ENCODE peak calls at places on chromosome 5, in seven cellular contexts. One of them, this sample, is unnamed.
A peak's percentile ranks its signal among the peaks of the same experiment; 100 is the strongest.

GRCh38 chr5:91074615-91075014 is 308.5 kb downstream of the ARRDC3 start:
- DNase-seq in ovary: no peak
- DNase-seq in psoas muscle: no peak
- DNase-seq in D721Med: no peak
- DNase-seq in endothelial cell: no peak
- DNase-seq in AG10803: peak; percentile 97
- DNase-seq in cardiac muscle cell: no peak
- DNase-seq in this sample: no peak

GRCh38 chr5:128546658-128547281 is 8.7 kb upstream of the FBN2 start:
- DNase-seq in psoas muscle: no peak
- DNase-seq in ovary: no peak
- DNase-seq in cardiac muscle cell: no peak
- DNase-seq in endothelial cell: no peak
- DNase-seq in D721Med: no peak
- DNase-seq in AG10803: no peak
- DNase-seq in this sample: no peak

GRCh38 chr5:77995793-77996409 is 219.8 kb upstream of the TBCA start:
- DNase-seq in psoas muscle: no peak
- DNase-seq in D721Med: no peak
- DNase-seq in ovary: no peak
- DNase-seq in cardiac muscle cell: no peak
- DNase-seq in AG10803: no peak
- DNase-seq in endothelial cell: no peak
- DNase-seq in this sample: no peak

GRCh38 chr5:111863801-111864200 is 106.8 kb upstream of the NREP start:
- DNase-seq in endothelial cell: no peak
- DNase-seq in D721Med: no peak
- DNase-seq in ovary: no peak
- DNase-seq in cardiac muscle cell: no peak
- DNase-seq in psoas muscle: no peak
- DNase-seq in AG10803: no peak
- DNase-seq in this sample: no peak

GRCh38 chr5:75089137-75089536 is 36.8 kb upstream of the GCNT4 start:
- DNase-seq in D721Med: no peak
- DNase-seq in cardiac muscle cell: no peak
- DNase-seq in AG10803: no peak
- DNase-seq in ovary: no peak
- DNase-seq in endothelial cell: no peak
- DNase-seq in psoas muscle: no peak
- DNase-seq in this sample: no peak

GRCh38 chr5:22242532-22242931 is 610.6 kb downstream of the CDH12 start:
- DNase-seq in D721Med: no peak
- DNase-seq in cardiac muscle cell: peak; percentile 59
- DNase-seq in ovary: no peak
- DNase-seq in endothelial cell: peak; percentile 10
- DNase-seq in AG10803: no peak
- DNase-seq in psoas muscle: no peak
- DNase-seq in this sample: no peak

GRCh38 chr5:107566537-107566875 is 104.2 kb downstream of the EFNA5 start:
- DNase-seq in cardiac muscle cell: no peak
- DNase-seq in D721Med: no peak
- DNase-seq in psoas muscle: no peak
- DNase-seq in AG10803: no peak
- DNase-seq in ovary: no peak
- DNase-seq in endothelial cell: no peak
- DNase-seq in this sample: no peak

GRCh38 chr5:474826-475661 is 32.1 kb downstream of the EXOC3 start:
- DNase-seq in cardiac muscle cell: no peak
- DNase-seq in ovary: peak; percentile 65
- DNase-seq in endothelial cell: no peak
- DNase-seq in AG10803: peak; percentile 9
- DNase-seq in D721Med: no peak
- DNase-seq in psoas muscle: peak; percentile 30
- DNase-seq in this sample: no peak

GRCh38 chr5:98975682-98976407 is 47.0 kb upstream of the CHD1 start:
- DNase-seq in endothelial cell: no peak
- DNase-seq in psoas muscle: no peak
- DNase-seq in ovary: no peak
- DNase-seq in AG10803: no peak
- DNase-seq in cardiac muscle cell: no peak
- DNase-seq in D721Med: no peak
- DNase-seq in this sample: no peak

GRCh38 chr5:157497875-157498611 is 38.0 kb downstream of the NIPAL4 start:
- DNase-seq in AG10803: no peak
- DNase-seq in endothelial cell: no peak
- DNase-seq in D721Med: no peak
- DNase-seq in psoas muscle: no peak
- DNase-seq in cardiac muscle cell: no peak
- DNase-seq in ovary: no peak
- DNase-seq in this sample: no peak

GRCh38 chr5:130109152-130109551 is 204.9 kb downstream of the CHSY3 start:
- DNase-seq in endothelial cell: no peak
- DNase-seq in ovary: no peak
- DNase-seq in psoas muscle: no peak
- DNase-seq in AG10803: peak; percentile 44
- DNase-seq in D721Med: no peak
- DNase-seq in cardiac muscle cell: peak; percentile 45
- DNase-seq in this sample: no peak

GRCh38 chr5:40124367-40124766 is 555.3 kb upstream of the PTGER4 start:
- DNase-seq in endothelial cell: no peak
- DNase-seq in AG10803: no peak
- DNase-seq in D721Med: no peak
- DNase-seq in ovary: no peak
- DNase-seq in cardiac muscle cell: no peak
- DNase-seq in psoas muscle: no peak
- DNase-seq in this sample: no peak

GRCh38 chr5:9347032-9347431 is 198.8 kb downstream of the SEMA5A start:
- DNase-seq in psoas muscle: no peak
- DNase-seq in D721Med: no peak
- DNase-seq in cardiac muscle cell: no peak
- DNase-seq in AG10803: no peak
- DNase-seq in endothelial cell: no peak
- DNase-seq in ovary: no peak
- DNase-seq in this sample: no peak

DNA sequence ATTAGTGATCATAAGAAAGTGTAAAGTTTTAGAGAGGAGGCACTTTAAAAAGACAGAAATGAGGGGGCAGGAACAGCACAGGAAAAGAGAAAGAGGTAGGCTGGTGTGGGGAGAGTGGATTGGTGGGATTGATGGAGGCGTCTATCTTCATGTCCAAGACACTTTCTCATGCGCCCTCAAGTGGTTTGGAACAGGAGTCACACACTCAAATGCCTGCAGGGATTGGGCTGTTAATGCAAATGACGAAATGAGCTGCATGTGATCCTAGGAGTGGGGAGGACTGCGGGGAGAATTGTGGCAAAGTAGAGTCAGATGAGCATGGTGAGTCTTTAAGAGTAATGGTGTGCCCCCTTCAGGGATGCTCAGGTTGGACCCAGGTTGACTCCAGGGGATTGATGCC is 5.5 kb downstream of the SLC36A3 start:
- DNase-seq in cardiac muscle cell: peak; percentile 47
- DNase-seq in psoas muscle: no peak
- DNase-seq in ovary: no peak
- DNase-seq in D721Med: no peak
- DNase-seq in endothelial cell: peak; percentile 32
- DNase-seq in AG10803: peak; percentile 33
- DNase-seq in this sample: no peak
- TF ChIP-seq CTCF in cardiac muscle cell: peak; percentile 69
- TF ChIP-seq CTCF in psoas muscle: peak; percentile 22
- TF ChIP-seq CTCF in ovary: no peak
- TF ChIP-seq CTCF in D721Med: peak; percentile 55
- TF ChIP-seq CTCF in endothelial cell: peak; percentile 23
- TF ChIP-seq CTCF in AG10803: peak; percentile 50
- TF ChIP-seq CTCF in this sample: peak; percentile 42

GRCh38 chr5:94308442-94308841 is 310.0 kb downstream of the KIAA0825 start:
- DNase-seq in ovary: no peak
- DNase-seq in psoas muscle: no peak
- DNase-seq in D721Med: no peak
- DNase-seq in cardiac muscle cell: no peak
- DNase-seq in endothelial cell: no peak
- DNase-seq in AG10803: no peak
- DNase-seq in this sample: no peak

GRCh38 chr5:94309166-94309565 is 309.2 kb downstream of the KIAA0825 start:
- DNase-seq in endothelial cell: no peak
- DNase-seq in psoas muscle: no peak
- DNase-seq in AG10803: no peak
- DNase-seq in D721Med: no peak
- DNase-seq in cardiac muscle cell: no peak
- DNase-seq in ovary: no peak
- DNase-seq in this sample: no peak

GRCh38 chr5:94313188-94313587 is 305.2 kb downstream of the KIAA0825 start:
- DNase-seq in cardiac muscle cell: no peak
- DNase-seq in psoas muscle: no peak
- DNase-seq in AG10803: no peak
- DNase-seq in D721Med: no peak
- DNase-seq in ovary: no peak
- DNase-seq in endothelial cell: no peak
- DNase-seq in this sample: no peak

GRCh38 chr5:94314507-94315170 is 303.8 kb downstream of the KIAA0825 start:
- DNase-seq in cardiac muscle cell: no peak
- DNase-seq in ovary: no peak
- DNase-seq in AG10803: no peak
- DNase-seq in D721Med: no peak
- DNase-seq in endothelial cell: no peak
- DNase-seq in psoas muscle: no peak
- DNase-seq in this sample: no peak

GRCh38 chr5:94310870-94311269 is 307.5 kb downstream of the KIAA0825 start:
- DNase-seq in psoas muscle: no peak
- DNase-seq in endothelial cell: no peak
- DNase-seq in cardiac muscle cell: no peak
- DNase-seq in D721Med: no peak
- DNase-seq in AG10803: no peak
- DNase-seq in ovary: no peak
- DNase-seq in this sample: no peak
- TF ChIP-seq CTCF in psoas muscle: no peak
- TF ChIP-seq CTCF in endothelial cell: no peak
- TF ChIP-seq CTCF in cardiac muscle cell: no peak
- TF ChIP-seq CTCF in D721Med: peak; percentile 6
- TF ChIP-seq CTCF in AG10803: peak; percentile 32
- TF ChIP-seq CTCF in ovary: no peak
- TF ChIP-seq CTCF in this sample: no peak

GRCh38 chr5:147453901-147454814 is 55.7 kb downstream of the DPYSL3 start:
- DNase-seq in psoas muscle: peak; percentile 92
- DNase-seq in AG10803: peak; percentile 84
- DNase-seq in endothelial cell: peak; percentile 94
- DNase-seq in ovary: peak; percentile 96
- DNase-seq in D721Med: peak; percentile 79
- DNase-seq in cardiac muscle cell: peak; percentile 94
- DNase-seq in this sample: peak; percentile 95

GRCh38 chr5:147452137-147452838 is 57.6 kb downstream of the DPYSL3 start:
- DNase-seq in cardiac muscle cell: no peak
- DNase-seq in ovary: peak; percentile 44
- DNase-seq in AG10803: no peak
- DNase-seq in psoas muscle: no peak
- DNase-seq in endothelial cell: peak; percentile 10
- DNase-seq in D721Med: no peak
- DNase-seq in this sample: no peak

GRCh38 chr5:147458581-147458980 is 51.3 kb downstream of the DPYSL3 start:
- DNase-seq in ovary: no peak
- DNase-seq in D721Med: no peak
- DNase-seq in cardiac muscle cell: no peak
- DNase-seq in psoas muscle: no peak
- DNase-seq in AG10803: no peak
- DNase-seq in endothelial cell: no peak
- DNase-seq in this sample: no peak

GRCh38 chr5:147455822-147456221 is 54.0 kb downstream of the DPYSL3 start:
- DNase-seq in cardiac muscle cell: no peak
- DNase-seq in ovary: no peak
- DNase-seq in psoas muscle: no peak
- DNase-seq in D721Med: no peak
- DNase-seq in endothelial cell: no peak
- DNase-seq in AG10803: peak; percentile 80
- DNase-seq in this sample: no peak

GRCh38 chr5:147455321-147455720 is 54.5 kb downstream of the DPYSL3 start:
- DNase-seq in cardiac muscle cell: no peak
- DNase-seq in endothelial cell: no peak
- DNase-seq in D721Med: no peak
- DNase-seq in ovary: no peak
- DNase-seq in AG10803: peak; percentile 96
- DNase-seq in psoas muscle: no peak
- DNase-seq in this sample: no peak
- TF ChIP-seq CTCF in cardiac muscle cell: no peak
- TF ChIP-seq CTCF in endothelial cell: no peak
- TF ChIP-seq CTCF in D721Med: no peak
- TF ChIP-seq CTCF in ovary: no peak
- TF ChIP-seq CTCF in AG10803: no peak
- TF ChIP-seq CTCF in psoas muscle: no peak
- TF ChIP-seq CTCF in this sample: no peak

GRCh38 chr5:56273376-56274005 is 40.4 kb upstream of the ANKRD55 start:
- DNase-seq in ovary: no peak
- DNase-seq in cardiac muscle cell: no peak
- DNase-seq in psoas muscle: no peak
- DNase-seq in D721Med: no peak
- DNase-seq in AG10803: no peak
- DNase-seq in endothelial cell: no peak
- DNase-seq in this sample: no peak

GRCh38 chr5:56270058-56270457 is 36.9 kb upstream of the ANKRD55 start:
- DNase-seq in psoas muscle: no peak
- DNase-seq in ovary: no peak
- DNase-seq in cardiac muscle cell: peak; percentile 14
- DNase-seq in D721Med: no peak
- DNase-seq in AG10803: no peak
- DNase-seq in endothelial cell: no peak
- DNase-seq in this sample: no peak

GRCh38 chr5:56272765-56273164 is 39.6 kb upstream of the ANKRD55 start:
- DNase-seq in AG10803: no peak
- DNase-seq in endothelial cell: no peak
- DNase-seq in D721Med: no peak
- DNase-seq in ovary: no peak
- DNase-seq in psoas muscle: no peak
- DNase-seq in cardiac muscle cell: no peak
- DNase-seq in this sample: no peak

GRCh38 chr5:56270568-56271392 is 37.6 kb upstream of the ANKRD55 start:
- DNase-seq in psoas muscle: peak; percentile 72
- DNase-seq in AG10803: peak; percentile 84
- DNase-seq in cardiac muscle cell: peak; percentile 86
- DNase-seq in endothelial cell: peak; percentile 84
- DNase-seq in ovary: peak; percentile 89
- DNase-seq in D721Med: peak; percentile 47
- DNase-seq in this sample: peak; percentile 71

DNA sequence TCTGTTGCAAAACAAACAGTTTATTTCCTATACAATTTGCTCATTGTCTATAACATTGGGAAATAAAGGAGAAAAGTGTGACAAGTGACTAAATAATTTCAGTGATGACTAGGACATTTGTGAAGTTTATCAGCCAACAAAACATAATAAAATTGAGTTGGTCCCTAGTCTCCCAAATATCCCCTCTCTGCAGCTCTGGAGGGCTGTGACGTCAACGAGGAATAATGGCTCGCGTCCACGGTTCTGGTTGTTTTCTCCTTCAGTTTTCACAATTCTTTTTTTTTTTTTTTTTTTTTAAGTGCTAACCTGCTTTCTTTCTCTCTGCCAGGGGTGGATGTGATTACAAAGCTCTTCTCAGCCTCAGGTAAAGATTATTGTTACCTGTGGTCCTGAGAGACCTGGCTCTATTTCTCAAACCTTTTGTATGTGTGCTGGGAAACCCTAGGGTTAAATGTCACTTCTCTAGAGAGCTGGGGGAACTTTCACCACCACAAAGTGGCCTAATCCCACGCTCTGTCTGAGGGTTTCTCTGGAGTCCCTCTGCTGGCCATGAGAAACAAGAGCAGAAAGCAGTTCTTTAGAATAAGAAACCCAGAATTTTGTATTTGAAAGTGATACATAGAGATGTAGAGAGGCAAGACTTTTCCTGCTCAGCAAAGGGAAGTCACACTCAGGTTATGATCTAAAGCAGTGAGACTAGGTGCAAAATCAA is 36.2 kb upstream of the ANKRD55 start:
- DNase-seq in cardiac muscle cell: peak; percentile 68
- DNase-seq in psoas muscle: no peak
- DNase-seq in D721Med: no peak
- DNase-seq in AG10803: peak; percentile 67
- DNase-seq in ovary: peak; percentile 52
- DNase-seq in endothelial cell: peak; percentile 35
- DNase-seq in this sample: no peak
- TF ChIP-seq CTCF in cardiac muscle cell: peak; percentile 82
- TF ChIP-seq CTCF in psoas muscle: no peak
- TF ChIP-seq CTCF in D721Med: peak; percentile 40
- TF ChIP-seq CTCF in AG10803: peak; percentile 89
- TF ChIP-seq CTCF in ovary: peak; percentile 64
- TF ChIP-seq CTCF in endothelial cell: peak; percentile 55
- TF ChIP-seq CTCF in this sample: peak; percentile 62